ENCODE peak calls at places on chromosomes 6 and 20, in seven cellular contexts. O is AG09319, B is brain microvascular endothelial cell, I is mucosa of descending colon, Y is psoas muscle, D is NB4, N is upper lobe of left lung. T is an unnamed sample.

GRCh38 chr6:148446681-148447080 is 104.0 kb downstream of the SASH1 start:
- DNase-seq in I (no peak), N (no peak), O (no peak), D (no peak), B (no peak), Y (no peak), T (no peak)

GRCh38 chr20:19777311-19777710 is 19.3 kb downstream of the RIN2 start:
- DNase-seq in I (no peak), B (no peak), D (no peak), N (no peak), Y (no peak), O (no peak), T (no peak)

GRCh38 chr6:26321005-26321404 is 44.0 kb upstream of the BTN3A2 start:
- DNase-seq in N (no peak), O (no peak), I (no peak), D (no peak), B (no peak), Y (no peak), T (no peak)

GRCh38 chr6:165098165-165098564 is 211.2 kb downstream of the C6orf118 start:
- DNase-seq in I (no peak), B (no peak), D (peak; percentile 44), Y (no peak), O (no peak), N (no peak), T (no peak)

GRCh38 chr6:12605888-12606345 is 110.7 kb upstream of the PHACTR1 start:
- DNase-seq in B (peak; percentile 63), D (peak; percentile 81), N (no peak), I (no peak), Y (no peak), O (peak; percentile 30), T (peak; percentile 23)

GRCh38 chr6:74075323-74075722 is 379.3 kb downstream of the CD109 start:
- DNase-seq in B (no peak), O (no peak), I (no peak), D (no peak), N (no peak), Y (peak; percentile 68), T (no peak)

GRCh38 chr6:150301871-150302800 is 66.7 kb upstream of the IYD start:
- DNase-seq in Y (no peak), I (no peak), N (no peak), O (no peak), D (peak; percentile 9), B (peak; percentile 67), T (peak; percentile 64)

GRCh38 chr20:51463560-51463959 is 79.0 kb downstream of the NFATC2 start:
- DNase-seq in B (no peak), I (no peak), N (no peak), O (no peak), Y (no peak), D (no peak), T (no peak)

GRCh38 chr20:62872184-62872862 is 10.7 kb upstream of the TCFL5 start:
- DNase-seq in I (no peak), B (no peak), O (no peak), Y (peak; percentile 44), N (no peak), D (no peak), T (no peak)

GRCh38 chr20:43909720-43910119 is 4.9 kb upstream of the TOX2 start:
- DNase-seq in B (no peak), I (no peak), O (no peak), D (peak; percentile 63), Y (no peak), N (no peak), T (no peak)

GRCh38 chr6:108689279-108690161 is 128.8 kb downstream of the FOXO3 start:
- DNase-seq in B (peak; percentile 25), Y (peak; percentile 96), O (peak; percentile 57), D (peak; percentile 94), I (peak; percentile 63), N (peak; percentile 81), T (no peak)

GRCh38 chr6:149680490-149680889 is 32.0 kb upstream of the KATNA1 start:
- DNase-seq in D (no peak), N (no peak), O (no peak), B (no peak), I (no peak), Y (no peak), T (peak; percentile 39)

GRCh38 chr20:42366626-42367025 is 748.4 kb upstream of the CHD6 start:
- DNase-seq in Y (no peak), N (no peak), I (no peak), D (no peak), B (no peak), O (no peak), T (no peak)

GRCh38 chr6:85364354-85364753 is 85.5 kb upstream of the NT5E start:
- DNase-seq in D (no peak), Y (no peak), I (no peak), O (no peak), N (no peak), B (peak; percentile 67), T (no peak)

GRCh38 chr6:142833054-142833453 is 111.9 kb downstream of the HIVEP2 start:
- DNase-seq in I (no peak), N (no peak), D (peak; percentile 49), B (peak; percentile 97), Y (no peak), O (no peak), T (no peak)

GRCh38 chr6:20116792-20117191 is 95.5 kb downstream of the MBOAT1 start:
- DNase-seq in Y (no peak), I (no peak), B (no peak), O (no peak), N (no peak), D (no peak), T (no peak)

GRCh38 chr20:32333181-32333987 is 24.7 kb upstream of the ASXL1 start:
- DNase-seq in I (no peak), D (no peak), Y (no peak), B (no peak), O (no peak), N (no peak), T (peak; percentile 39)

GRCh38 chr6:17501982-17502704 is 98.0 kb upstream of the FAM8A1 start:
- DNase-seq in B (no peak), N (no peak), D (no peak), I (no peak), Y (no peak), O (no peak), T (no peak)

GRCh38 chr20:15214051-15214450 is 876.6 kb upstream of the FLRT3 start:
- DNase-seq in Y (no peak), I (no peak), N (no peak), B (no peak), D (no peak), O (no peak), T (no peak)

GRCh38 chr20:10329387-10330005 is 104.5 kb downstream of the MKKS start:
- DNase-seq in Y (no peak), N (no peak), O (no peak), D (no peak), I (no peak), B (no peak), T (no peak)

GRCh38 chr6:168631589-168631988 is 190.6 kb downstream of the SMOC2 start:
- DNase-seq in D (no peak), N (no peak), O (no peak), B (no peak), I (no peak), Y (no peak), T (no peak)

GRCh38 chr6:113710110-113710509 is 147.0 kb upstream of the MARCKS start:
- DNase-seq in B (no peak), I (no peak), D (no peak), N (no peak), Y (no peak), O (no peak), T (no peak)

GRCh38 chr6:117601811-117602150 is 530 bp downstream of the GOPC start:
- DNase-seq in Y (no peak), B (no peak), D (no peak), I (peak; percentile 56), N (no peak), O (no peak), T (no peak)

GRCh38 chr6:118862443-118862842 is 31.5 kb upstream of the ASF1A start:
- DNase-seq in N (no peak), O (no peak), D (no peak), B (no peak), Y (no peak), I (no peak), T (no peak)

GRCh38 chr6:136288566-136289326 is 900 bp downstream of the BCLAF1 start:
- DNase-seq in Y (peak; percentile 83), I (peak; percentile 89), O (peak; percentile 86), N (peak; percentile 52), B (peak; percentile 97), D (peak; percentile 68), T (peak; percentile 58)
- TF ChIP-seq CTCF in Y (no peak), I (no peak), O (peak; percentile 5), N (peak; percentile 59), B (peak; percentile 38), D (no peak), T (no peak)

GRCh38 chr6:38151580-38152500 is 332.3 kb downstream of the ZFAND3 start:
- DNase-seq in I (no peak), D (no peak), Y (no peak), N (peak; percentile 63), B (no peak), O (no peak), T (no peak)
- TF ChIP-seq CTCF in I (no peak), D (no peak), Y (no peak), N (no peak), B (no peak), O (no peak), T (no peak)

GRCh38 chr20:2509794-2510193 is 1.1 kb upstream of the ZNF343 start:
- DNase-seq in O (no peak), Y (no peak), I (no peak), B (no peak), N (no peak), D (no peak), T (no peak)

GRCh38 chr20:2507464-2507863 is 1.3 kb downstream of the ZNF343 start:
- DNase-seq in D (peak; percentile 29), Y (no peak), N (no peak), I (no peak), B (no peak), O (no peak), T (no peak)

GRCh38 chr20:2507875-2508630 is 662 bp downstream of the ZNF343 start:
- DNase-seq in D (peak; percentile 13), O (no peak), I (peak; percentile 58), Y (peak; percentile 59), N (no peak), B (no peak), T (no peak)

GRCh38 chr20:2508631-2509467 is at the start of gene ZNF343:
- DNase-seq in B (peak; percentile 69), N (peak; percentile 91), Y (peak; percentile 88), D (peak; percentile 90), O (peak; percentile 48), I (peak; percentile 84), T (peak; percentile 89)

GRCh38 chr20:2509468-2509781 is 710 bp upstream of the ZNF343 start:
- DNase-seq in D (no peak), O (no peak), I (no peak), Y (no peak), B (no peak), N (peak; percentile 74), T (no peak)
- TF ChIP-seq CTCF in D (no peak), O (no peak), I (no peak), Y (no peak), B (no peak), N (no peak), T (no peak)

DNA sequence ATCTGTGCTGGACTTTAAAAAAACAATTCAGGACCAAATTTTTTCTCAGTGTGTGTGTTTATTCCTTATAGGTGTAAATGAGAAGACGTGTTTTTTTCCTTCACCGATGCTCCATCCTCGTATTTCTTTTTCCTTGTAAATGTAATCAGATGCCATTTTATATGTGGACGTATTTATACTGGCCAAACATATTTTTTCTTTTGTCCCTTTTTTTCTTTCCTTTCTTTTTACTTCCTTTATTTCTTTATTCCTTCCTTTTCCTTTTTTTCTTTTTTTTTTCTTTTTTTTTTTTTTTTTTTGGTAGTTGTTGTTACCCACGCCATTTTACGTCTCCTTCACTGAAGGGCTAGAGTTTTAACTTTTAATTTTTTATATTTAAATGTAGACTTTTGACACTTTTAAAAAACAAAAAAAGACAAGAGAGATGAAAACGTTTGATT is 3.7 kb downstream of the SOX4 start:
- DNase-seq in B (no peak), I (no peak), Y (no peak), D (no peak), N (no peak), O (no peak), T (no peak)
- TF ChIP-seq CTCF in B (no peak), I (no peak), Y (no peak), D (no peak), N (no peak), O (no peak), T (no peak)

T was measured in GM13977.